ENCODE peak calls at places on chromosomes 12 and 14, in eight cellular contexts. R is stimulated activated CD4-positive, alpha-beta T cell treated with anti-CD3 and anti-CD28 coated beads, Interleukin-1b, Interleukin-23, amount 100 ng/mL, for 24 hours; I is ELR; A is Panc1; D is activated gamma-delta T cell treated with anti-CD3 and anti-CD28 coated beads, Interleukin-2, amount 50 U/mL, for 16 hours; P is frontal cortex; G is memory B cell; Z is fibroblast of mammary gland. Q is an unnamed sample.

GRCh38 chr14:101124860-101125259 is 221.3 kb upstream of the RTL1 start:
- DNase-seq in R (no peak), I (no peak), A (no peak), D (no peak), P (no peak), G (no peak), Z (no peak), Q (no peak)

GRCh38 chr14:21311614-21312013 is 31.7 kb downstream of the RPGRIP1 start:
- DNase-seq in R (no peak), I (no peak), A (no peak), D (no peak), P (no peak), G (no peak), Z (no peak), Q (no peak)

GRCh38 chr12:120710805-120711296 is 593 bp downstream of the UNC119B start:
- DNase-seq in R (no peak), I (peak), A (no peak), D (no peak), P (peak), G (no peak), Z (no peak), Q (peak)

GRCh38 chr12:124379938-124380754 is 85.3 kb downstream of the RFLNA start:
- DNase-seq in R (no peak), I (peak), A (no peak), D (no peak), P (peak), G (no peak), Z (peak), Q (peak)

GRCh38 chr12:106978035-106978800 is 8.7 kb downstream of the MTERF2 start:
- DNase-seq in R (no peak), I (no peak), A (no peak), D (no peak), P (no peak), G (no peak), Z (peak), Q (no peak)

GRCh38 chr12:103807561-103808238 is 33.3 kb downstream of the NT5DC3 start:
- DNase-seq in R (no peak), I (no peak), A (no peak), D (no peak), P (no peak), G (no peak), Z (no peak), Q (no peak)

GRCh38 chr14:65560340-65561027 is 148.0 kb downstream of the FUT8 start:
- DNase-seq in R (no peak), I (no peak), A (no peak), D (no peak), P (no peak), G (no peak), Z (peak), Q (no peak)

GRCh38 chr12:45302621-45303020 is 86.7 kb downstream of the ANO6 start:
- DNase-seq in R (no peak), I (no peak), A (no peak), D (no peak), P (no peak), G (no peak), Z (peak), Q (no peak)

GRCh38 chr12:66288121-66288520 is 14.2 kb upstream of the HELB start:
- DNase-seq in R (no peak), I (no peak), A (no peak), D (no peak), P (no peak), G (no peak), Z (no peak), Q (no peak)

GRCh38 chr12:65278576-65279386 is at the start of gene MSRB3:
- DNase-seq in R (no peak), I (peak), A (no peak), D (no peak), P (peak), G (peak), Z (peak), Q (peak)

GRCh38 chr12:25553083-25553482 is at the start of gene LMNTD1:
- DNase-seq in R (no peak), I (peak), A (no peak), D (no peak), P (no peak), G (no peak), Z (peak), Q (no peak)

GRCh38 chr14:73254247-73255004 is 17.1 kb downstream of the PAPLN start:
- DNase-seq in R (no peak), I (no peak), A (no peak), D (no peak), P (no peak), G (no peak), Z (no peak), Q (no peak)

GRCh38 chr14:74259513-74259912 is 20.3 kb downstream of the VSX2 start:
- DNase-seq in R (no peak), I (no peak), A (no peak), D (no peak), P (no peak), G (no peak), Z (no peak), Q (no peak)

GRCh38 chr14:92649934-92650545 is 98.4 kb downstream of the LGMN start:
- DNase-seq in R (no peak), I (no peak), A (no peak), D (no peak), P (peak), G (no peak), Z (peak), Q (no peak)

Q was measured in 8988T.